ENCODE peak calls at places on chromosomes 1 and 21, in eight cellular contexts. O, Z, P, S, A, D, M and F are unnamed samples.

GRCh38 chr1:156477526-156478249 is 22.9 kb downstream of the MEF2D start:
- DNase-seq in O (no peak), Z (no peak), P (no peak), S (no peak), A (no peak), D (no peak), M (no peak), F (no peak)

GRCh38 chr1:145908653-145909052 is 1.2 kb downstream of the ITGA10 start:
- DNase-seq in O (no peak), Z (no peak), P (no peak), S (no peak), A (no peak), D (no peak), M (no peak), F (no peak)

GRCh38 chr1:75338974-75339483 is 204.8 kb downstream of the LHX8 start:
- DNase-seq in O (peak; percentile 14), Z (no peak), P (no peak), S (no peak), A (no peak), D (no peak), M (no peak), F (no peak)

GRCh38 chr1:173453982-173454381 is 23.2 kb upstream of the PRDX6 start:
- DNase-seq in O (no peak), Z (no peak), P (no peak), S (no peak), A (no peak), D (no peak), M (no peak), F (no peak)

GRCh38 chr1:195141294-195141693 is 1466.9 kb downstream of the KCNT2 start:
- DNase-seq in O (no peak), Z (no peak), P (no peak), S (no peak), A (peak; percentile 19), D (no peak), M (no peak), F (no peak)

GRCh38 chr1:88394958-88395357 is 289.1 kb upstream of the PKN2 start:
- DNase-seq in O (peak; percentile 19), Z (no peak), P (no peak), S (no peak), A (no peak), D (no peak), M (no peak), F (no peak)

GRCh38 chr1:117171900-117172501 is 38.7 kb downstream of the VTCN1 start:
- DNase-seq in O (no peak), Z (peak; percentile 16), P (peak; percentile 52), S (peak; percentile 35), A (no peak), D (no peak), M (peak; percentile 16), F (no peak)

GRCh38 chr1:9346566-9346965 is 53.9 kb downstream of the SPSB1 start:
- DNase-seq in O (no peak), Z (no peak), P (no peak), S (no peak), A (no peak), D (no peak), M (no peak), F (no peak)

GRCh38 chr21:32819702-32820101 is 48.1 kb upstream of the PAXBP1 start:
- DNase-seq in O (no peak), Z (peak; percentile 32), P (no peak), S (no peak), A (no peak), D (no peak), M (no peak), F (no peak)

GRCh38 chr1:178509608-178510007 is 3.3 kb upstream of the TEX35 start:
- DNase-seq in O (no peak), Z (no peak), P (no peak), S (peak; percentile 26), A (no peak), D (no peak), M (no peak), F (no peak)

GRCh38 chr1:53074313-53075154 is 12.5 kb downstream of the PODN start:
- DNase-seq in O (no peak), Z (peak; percentile 17), P (peak; percentile 35), S (no peak), A (no peak), D (no peak), M (peak; percentile 0), F (no peak)

GRCh38 chr1:233172201-233172600 is 123.3 kb downstream of the PCNX2 start:
- DNase-seq in O (peak; percentile 75), Z (no peak), P (no peak), S (no peak), A (no peak), D (no peak), M (no peak), F (no peak)

GRCh38 chr1:219883400-219884332 is 44.7 kb downstream of the SLC30A10 start:
- DNase-seq in O (no peak), Z (no peak), P (no peak), S (no peak), A (peak; percentile 27), D (no peak), M (no peak), F (no peak)

GRCh38 chr1:59506952-59507351 is 210.1 kb downstream of the FGGY start:
- DNase-seq in O (peak; percentile 34), Z (no peak), P (no peak), S (no peak), A (no peak), D (no peak), M (no peak), F (no peak)

GRCh38 chr1:111513410-111514020 is 10.1 kb upstream of the ADORA3 start:
- DNase-seq in O (no peak), Z (no peak), P (no peak), S (peak; percentile 20), A (no peak), D (no peak), M (no peak), F (no peak)

GRCh38 chr1:116825735-116826438 is 71.7 kb downstream of the CD2 start:
- DNase-seq in O (peak; percentile 54), Z (no peak), P (no peak), S (no peak), A (peak; percentile 89), D (no peak), M (no peak), F (no peak)

GRCh38 chr1:62621907-62622306 is 24.6 kb downstream of the ANGPTL3 start:
- DNase-seq in O (peak; percentile 70), Z (no peak), P (no peak), S (no peak), A (no peak), D (no peak), M (no peak), F (no peak)

DNA sequence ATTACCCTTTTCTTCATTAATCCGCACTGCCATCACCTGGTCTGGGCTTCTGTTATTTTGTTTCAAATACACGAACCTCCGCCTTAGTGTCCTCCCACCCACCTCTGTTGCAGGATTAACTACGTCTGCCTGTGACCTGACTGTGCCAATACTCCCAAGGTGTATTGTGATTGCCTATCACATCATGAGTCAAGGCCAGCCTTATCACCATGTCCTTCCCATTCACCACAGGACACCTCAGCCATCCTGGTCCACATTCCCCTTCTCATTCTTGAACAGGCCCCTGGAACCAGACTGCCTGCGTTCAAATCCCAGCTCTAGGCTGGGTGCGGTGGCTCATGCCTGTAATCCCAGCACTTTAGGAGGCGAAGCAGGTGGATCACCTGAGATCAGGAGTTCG is 14.4 kb downstream of the F11R start:
- DNase-seq in O (no peak), Z (no peak), P (no peak), S (no peak), A (no peak), D (no peak), M (no peak), F (no peak)
- H3K4me1 ChIP-seq in O (no peaks in the 10 kb centered on the region), Z (peaks cover 2% of the 10 kb centered on the region), P (no peaks in the 10 kb centered on the region), S (peaks cover 4% of the 10 kb centered on the region), A (no peaks in the 10 kb centered on the region), D (no peaks in the 10 kb centered on the region), M (no peaks in the 10 kb centered on the region), F (peaks cover 1% of the 10 kb centered on the region)

DNA sequence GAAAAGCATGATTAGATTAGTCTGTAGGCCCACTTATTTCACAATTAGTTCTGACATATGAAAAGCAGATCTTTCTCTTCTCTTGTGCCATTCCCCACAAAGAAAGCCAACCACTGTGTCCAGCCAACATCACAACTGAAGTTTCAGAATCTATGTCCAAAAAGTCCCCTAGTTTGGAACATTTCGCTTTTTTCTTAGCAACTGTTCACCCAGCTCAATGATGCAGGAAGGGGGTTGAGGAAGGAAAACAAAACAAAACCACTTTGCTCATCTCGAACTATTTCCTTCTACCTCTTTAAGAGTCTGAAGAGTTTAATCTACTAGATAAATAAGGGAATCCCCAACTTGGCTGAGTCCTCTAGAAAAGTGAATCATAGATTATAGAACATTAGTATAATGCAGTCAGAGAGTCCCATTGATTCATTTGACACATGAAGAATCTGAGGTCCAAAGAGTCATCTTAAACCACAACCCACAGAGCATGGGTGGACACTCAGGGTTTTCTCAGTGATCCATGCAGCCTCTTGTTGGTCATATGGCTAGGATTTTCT is 159.3 kb upstream of the SGIP1 start:
- DNase-seq in O (no peak), Z (no peak), P (no peak), S (no peak), A (no peak), D (peak; percentile 49), M (no peak), F (no peak)
- H3K27me3 ChIP-seq in O (no peaks in the 10 kb centered on the region), Z (no peaks in the 10 kb centered on the region), P (no peaks in the 10 kb centered on the region), S (no peaks in the 10 kb centered on the region), A (no peaks in the 10 kb centered on the region), D (no peaks in the 10 kb centered on the region), M (no peaks in the 10 kb centered on the region), F (no peaks in the 10 kb centered on the region)

DNA sequence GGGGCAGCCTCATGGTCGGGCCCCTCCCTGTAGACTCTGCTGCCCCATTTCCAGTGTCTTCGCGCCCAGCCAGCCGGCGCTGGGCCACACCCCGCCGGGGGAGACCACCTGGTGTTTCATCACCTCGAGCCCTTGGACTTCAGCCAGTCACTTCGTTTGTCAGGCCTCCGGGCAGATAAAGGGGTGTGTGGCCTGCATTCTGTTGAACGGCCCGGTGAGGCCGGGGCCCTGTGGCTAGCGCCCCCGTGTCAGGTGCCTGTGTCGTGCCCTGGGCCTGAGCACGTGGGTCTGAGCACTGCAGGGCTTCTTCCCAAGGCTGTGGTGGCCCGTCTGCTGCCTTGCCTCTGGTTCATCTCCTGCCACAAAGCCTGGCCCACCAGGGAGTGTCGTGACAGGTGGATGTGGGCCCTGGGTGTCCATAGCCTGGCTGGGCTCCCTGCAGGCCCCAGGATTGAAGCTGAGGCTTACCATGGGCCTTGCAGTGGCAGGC is 65.2 kb upstream of the DIP2A start:
- DNase-seq in O (no peak), Z (peak; percentile 57), P (no peak), S (no peak), A (peak; percentile 46), D (no peak), M (no peak), F (no peak)
- H3K36me3 ChIP-seq in O (peaks cover 10% of the 10 kb centered on the region), Z (no peaks in the 10 kb centered on the region), P (peaks cover 14% of the 10 kb centered on the region), S (peaks cover 91% of the 10 kb centered on the region), A (peaks cover 40% of the 10 kb centered on the region), D (peaks cover 3% of the 10 kb centered on the region), M (peaks cover 19% of the 10 kb centered on the region), F (peaks cover 23% of the 10 kb centered on the region)

DNA sequence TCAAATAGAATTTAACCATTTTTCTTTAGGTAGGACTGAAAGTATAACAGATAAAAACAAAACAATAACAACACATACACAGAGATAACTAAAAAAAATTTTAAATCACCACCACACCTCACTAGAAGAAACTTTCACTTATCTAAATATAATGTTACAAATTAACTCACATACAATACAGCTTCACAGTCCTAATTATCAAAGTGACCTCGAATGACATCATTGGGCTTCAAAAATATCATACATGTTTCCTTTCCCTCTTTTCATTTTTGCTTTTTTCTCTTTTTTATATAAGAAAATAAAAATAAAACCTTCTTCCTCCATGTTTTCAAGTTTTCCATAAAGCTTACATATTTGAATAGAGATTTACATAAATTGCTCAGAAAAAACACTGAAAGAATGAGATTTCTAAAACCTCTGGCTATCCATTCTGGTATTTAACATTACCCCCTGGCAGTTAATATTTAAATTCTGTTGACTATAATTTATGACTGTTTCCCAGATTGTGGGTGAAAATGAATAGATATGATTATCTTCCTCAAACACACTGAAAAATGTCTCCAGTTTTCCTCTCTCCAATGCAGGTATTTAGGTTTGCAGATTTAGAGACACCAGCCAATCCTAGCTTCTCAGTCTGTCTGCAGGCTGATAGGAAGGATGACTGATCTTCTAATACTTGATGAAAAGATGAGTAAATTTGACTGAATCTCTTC is 40.5 kb upstream of the SLC19A2 start:
- DNase-seq in O (no peak), Z (no peak), P (no peak), S (no peak), A (no peak), D (no peak), M (no peak), F (no peak)
- H3K4me1 ChIP-seq in O (peaks cover 10% of the 10 kb centered on the region), Z (no peaks in the 10 kb centered on the region), P (no peaks in the 10 kb centered on the region), S (peaks cover 5% of the 10 kb centered on the region), A (no peaks in the 10 kb centered on the region), D (no peaks in the 10 kb centered on the region), M (peaks cover 2% of the 10 kb centered on the region), F (no peaks in the 10 kb centered on the region)